ENCODE peak calls at places on chromosomes 16 and 17, in four cellular contexts. Y is fibroblast of lung, L is GM12878, F is K562. G is an unnamed sample.

GRCh38 chr16:77336637-77337036 is 98.2 kb downstream of the ADAMTS18 start:
- DNase-seq in Y (no peak), L (no peak), F (no peak), G (no peak)

GRCh38 chr17:76500074-76500744 is 1.0 kb downstream of the RHBDF2 start:
- DNase-seq in Y (no peak), L (no peak), F (no peak), G (no peak)

GRCh38 chr16:29675811-29676643 is 3.0 kb upstream of the QPRT start:
- DNase-seq in Y (peak; percentile 31), L (no peak), F (peak; percentile 60), G (no peak)

GRCh38 chr16:8962393-8963009 is 1.2 kb downstream of the USP7 start:
- DNase-seq in Y (no peak), L (no peak), F (peak; percentile 35), G (peak; percentile 68)

GRCh38 chr16:51509336-51509735 is 358.3 kb upstream of the SALL1 start:
- DNase-seq in Y (no peak), L (no peak), F (no peak), G (no peak)

GRCh38 chr17:33435716-33436301 is 142.7 kb upstream of the ASIC2 start:
- DNase-seq in Y (peak; percentile 11), L (no peak), F (no peak), G (no peak)

GRCh38 chr16:1010815-1011214 is 29.2 kb downstream of the SOX8 start:
- DNase-seq in Y (no peak), L (no peak), F (no peak), G (no peak)

GRCh38 chr17:2029911-2030778 is at the start of gene DPH1:
- DNase-seq in Y (peak; percentile 91), L (peak; percentile 61), F (peak; percentile 92), G (peak; percentile 93)

GRCh38 chr16:49282690-49283375 is 1.2 kb upstream of the CBLN1 start:
- DNase-seq in Y (no peak), L (no peak), F (no peak), G (peak; percentile 38)

GRCh38 chr16:49281843-49282642 is 405 bp upstream of the CBLN1 start:
- DNase-seq in Y (peak; percentile 23), L (no peak), F (peak; percentile 99), G (peak; percentile 95)

GRCh38 chr16:49280022-49280741 is 1.5 kb downstream of the CBLN1 start:
- DNase-seq in Y (no peak), L (no peak), F (no peak), G (peak; percentile 58)

GRCh38 chr16:49280861-49281331 is 742 bp downstream of the CBLN1 start:
- DNase-seq in Y (no peak), L (no peak), F (no peak), G (no peak)

DNA sequence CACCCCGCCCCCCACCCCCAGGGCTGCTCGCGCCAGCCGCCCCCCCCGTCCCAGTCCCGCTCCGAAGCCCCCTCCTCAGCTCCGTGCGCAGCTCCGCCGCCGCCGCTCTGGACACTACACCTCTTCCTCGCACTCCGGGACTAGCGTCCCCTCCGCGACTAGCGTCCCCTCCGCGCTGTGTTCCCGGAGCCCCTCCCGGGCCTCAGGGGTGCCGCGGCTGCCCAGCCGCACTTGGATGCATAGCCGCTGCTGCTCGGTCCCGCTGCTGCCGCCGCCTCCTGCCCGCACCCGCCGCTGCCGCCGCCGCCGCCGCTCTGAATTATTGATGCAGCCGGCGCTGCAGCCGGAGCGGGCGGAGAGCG is at the start of gene CBLN1:
- DNase-seq in Y (no peak), L (no peak), F (no peak), G (no peak)
- H3K27ac ChIP-seq in Y (no peak within 1 kb of the TSS), L (no peak within 1 kb of the TSS), F (peak within 1 kb of the TSS; percentile 65), G (no peak within 1 kb of the TSS)

GRCh38 chr17:72369366-72369765 is 248.5 kb downstream of the SOX9 start:
- DNase-seq in Y (no peak), L (no peak), F (no peak), G (no peak)

GRCh38 chr17:72368191-72368590 is 247.4 kb downstream of the SOX9 start:
- DNase-seq in Y (no peak), L (no peak), F (no peak), G (no peak)

GRCh38 chr17:72372185-72372584 is 251.4 kb downstream of the SOX9 start:
- DNase-seq in Y (no peak), L (no peak), F (no peak), G (no peak)

GRCh38 chr17:72373910-72374741 is 253.3 kb downstream of the SOX9 start:
- DNase-seq in Y (no peak), L (no peak), F (no peak), G (peak; percentile 64)

DNA sequence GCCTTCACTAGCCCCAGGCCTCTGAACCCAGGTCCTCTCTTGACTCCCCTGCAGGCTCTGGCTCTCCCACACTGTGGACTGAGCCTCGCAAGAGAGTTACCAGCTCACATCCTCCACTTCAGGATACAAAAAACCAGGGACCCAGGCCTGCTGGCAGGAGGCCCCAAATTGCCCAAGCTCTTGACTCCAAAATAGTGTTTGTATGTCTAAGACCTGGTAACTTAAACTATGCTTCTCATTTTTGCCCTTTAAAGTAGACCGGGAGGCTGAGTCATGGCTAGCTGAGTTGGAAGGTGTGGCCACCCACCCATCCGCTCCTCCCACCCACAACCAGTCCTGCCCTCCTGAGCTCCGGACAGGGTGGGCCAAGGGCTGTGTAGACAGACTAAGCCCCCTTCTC is 250.0 kb downstream of the SOX9 start:
- DNase-seq in Y (peak; percentile 85), L (no peak), F (peak; percentile 13), G (no peak)
- H3K4me2 ChIP-seq in Y (no peak overlapping the region), L (no peak overlapping the region), F (no peak overlapping the region), G (no peak overlapping the region)

DNA sequence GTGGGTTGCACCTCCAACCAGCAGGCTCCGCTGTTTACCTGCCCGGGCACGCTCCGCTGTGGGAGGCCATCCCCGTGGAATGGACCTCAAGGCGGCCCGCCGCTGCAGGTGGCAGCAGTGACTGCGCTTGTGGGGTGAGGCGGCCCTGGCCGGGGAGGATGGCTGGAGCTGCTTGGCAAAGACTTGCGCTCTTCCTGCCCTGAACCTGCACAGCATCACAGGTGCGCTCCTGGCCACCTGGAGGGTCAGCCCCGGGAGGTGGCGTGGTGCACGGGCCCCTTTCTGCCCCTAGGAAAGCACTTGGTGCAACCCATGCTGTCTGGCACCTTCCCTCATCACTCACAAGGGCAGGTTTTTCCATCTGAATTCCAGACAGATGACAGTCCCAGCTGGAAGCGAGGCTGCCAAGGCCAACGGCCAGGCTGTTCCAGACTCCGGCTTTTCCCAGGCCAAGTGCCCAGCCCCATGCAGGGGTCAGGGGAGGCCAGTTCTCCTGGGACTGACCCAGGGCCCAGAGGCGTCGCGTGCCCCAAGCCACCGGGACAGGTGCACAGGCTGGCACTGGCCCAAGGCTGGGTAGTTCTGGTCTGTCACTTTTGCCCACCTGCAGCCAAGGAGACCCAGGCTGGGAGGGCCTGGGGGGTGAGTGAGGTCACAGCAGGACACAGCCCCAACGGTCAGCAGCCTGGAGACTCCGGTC is 13.3 kb downstream of the UTS2R start:
- DNase-seq in Y (peak; percentile 23), L (no peak), F (no peak), G (no peak)
- TF ChIP-seq EZH2 in Y (no peak), L (no peak), F (no peak), G (no peak)

DNA sequence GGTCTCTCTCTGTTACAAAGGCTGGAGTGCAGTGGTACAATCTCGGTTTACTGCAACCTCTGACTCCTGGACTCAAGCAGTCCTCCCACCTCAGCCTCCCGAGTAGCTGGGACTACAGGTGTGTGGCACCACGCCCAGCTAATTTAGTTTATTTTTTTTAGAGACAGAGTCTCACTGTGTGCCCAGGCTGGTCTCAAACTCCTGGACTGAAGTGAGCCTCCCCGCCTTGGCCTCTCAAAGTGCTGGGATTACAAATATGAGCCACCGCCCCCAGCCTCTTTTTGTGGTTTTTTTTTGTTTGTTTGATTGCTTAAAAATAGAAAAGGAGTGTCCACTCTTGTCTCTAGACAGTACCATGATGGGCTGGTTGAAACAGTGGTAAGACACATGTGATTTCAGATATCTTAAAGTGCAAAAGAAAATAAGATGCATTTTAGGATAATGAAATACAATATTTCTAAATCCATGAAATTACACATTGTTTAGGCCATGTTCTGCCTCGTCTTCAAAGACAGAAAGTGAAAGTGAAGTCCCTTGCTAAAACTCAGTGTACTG is 27.4 kb downstream of the KIAA0513 start:
- DNase-seq in Y (no peak), L (no peak), F (no peak), G (no peak)
- H3K27ac ChIP-seq in Y (peak overlapping the region; percentile 31), L (peak overlapping the region; percentile 79), F (peak overlapping the region; percentile 67), G (peak overlapping the region; percentile 54)

GRCh38 chr17:68015081-68015723 is 18.9 kb upstream of the C17orf58 start:
- DNase-seq in Y (no peak), L (no peak), F (no peak), G (no peak)

GRCh38 chr17:68013385-68013784 is 17.1 kb upstream of the C17orf58 start:
- DNase-seq in Y (no peak), L (no peak), F (no peak), G (no peak)

GRCh38 chr17:68016838-68017237 is 18.7 kb upstream of the KPNA2 start:
- DNase-seq in Y (no peak), L (no peak), F (no peak), G (no peak)

GRCh38 chr17:68006797-68007196 is 10.5 kb upstream of the C17orf58 start:
- DNase-seq in Y (no peak), L (no peak), F (no peak), G (no peak)

GRCh38 chr17:68011199-68011665 is 15.0 kb upstream of the C17orf58 start:
- DNase-seq in Y (peak; percentile 19), L (no peak), F (peak; percentile 73), G (peak; percentile 55)
- H3K4me2 ChIP-seq in Y (no peak overlapping the region), L (peak overlapping the region; percentile 82), F (peak overlapping the region; percentile 62), G (peak overlapping the region; percentile 60)

GRCh38 chr17:77677210-77677609 is 281.3 kb upstream of the TNRC6C start:
- DNase-seq in Y (no peak), L (no peak), F (no peak), G (no peak)
- TF ChIP-seq EZH2 in Y (no peak), L (no peak), F (no peak), G (no peak)

DNA sequence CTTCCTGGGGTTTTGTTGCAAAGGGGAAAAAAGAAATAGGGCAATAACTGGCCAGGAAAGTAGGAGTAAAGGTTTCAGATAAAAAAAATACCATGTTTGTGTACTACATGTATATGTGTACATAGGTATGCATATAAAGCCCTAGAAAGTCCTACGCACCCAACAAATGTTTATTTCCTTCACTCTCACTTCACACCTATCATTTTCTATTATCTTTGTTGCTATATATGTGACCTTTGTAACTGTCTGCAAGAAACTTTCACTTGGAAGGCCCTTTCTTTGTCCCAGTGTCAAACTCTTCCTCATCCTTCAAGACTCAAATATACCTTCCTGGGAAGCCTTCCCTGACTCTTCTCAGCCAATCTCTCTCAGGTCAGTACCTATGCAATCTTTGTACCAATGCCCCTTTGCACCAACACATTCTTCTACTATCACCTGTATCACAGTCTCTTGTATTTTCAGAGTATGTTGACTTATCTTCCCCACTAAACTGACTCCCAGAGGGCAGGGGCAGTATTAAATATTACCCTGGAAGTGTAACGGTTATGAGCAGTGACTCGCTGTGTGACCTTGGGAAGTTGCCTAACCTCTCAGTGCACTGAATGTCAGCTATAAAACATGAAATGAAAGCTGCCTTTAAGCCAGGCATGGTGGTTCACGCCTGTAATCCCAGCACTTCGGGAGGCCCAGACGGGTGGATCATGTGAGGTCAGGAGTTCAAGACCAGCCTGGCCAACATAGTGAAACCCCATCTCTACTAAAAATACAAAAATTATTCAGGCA is 6.5 kb downstream of the XPO6 start:
- DNase-seq in Y (no peak), L (no peak), F (no peak), G (no peak)
- H3K27ac ChIP-seq in Y (no peak overlapping the region), L (no peak overlapping the region), F (no peak overlapping the region), G (no peak overlapping the region)

G was measured in hepatocyte.